ENCODE peak calls at places on chromosomes 5 and 9, in nine cellular contexts. One of them, this sample, is unnamed.
A peak's percentile ranks its signal among the peaks of the same experiment; 100 is the strongest.

GRCh38 chr9:33620738-33621439 is 96.8 kb downstream of the ANKRD18B start:
- DNase-seq in AG04450: peak; percentile 55
- DNase-seq in HepG2: no peak
- DNase-seq in RWPE1: peak; percentile 93
- DNase-seq in prostate gland: peak; percentile 89
- DNase-seq in osteoblast: peak; percentile 77
- DNase-seq in activated CD8-positive, alpha-beta T cell treated with anti-CD3 and anti-CD28 coated beads for 36 hours: no peak
- DNase-seq in nephron progenitor cell: no peak
- DNase-seq in GM23338: no peak
- DNase-seq in this sample: no peak

GRCh38 chr9:114046876-114047275 is 31.2 kb downstream of the AMBP start:
- DNase-seq in HepG2: no peak
- DNase-seq in osteoblast: peak; percentile 26
- DNase-seq in prostate gland: no peak
- DNase-seq in GM23338: no peak
- DNase-seq in RWPE1: no peak
- DNase-seq in nephron progenitor cell: no peak
- DNase-seq in AG04450: no peak
- DNase-seq in activated CD8-positive, alpha-beta T cell treated with anti-CD3 and anti-CD28 coated beads for 36 hours: no peak
- DNase-seq in this sample: no peak

GRCh38 chr5:173327084-173327947 is 898 bp downstream of the STC2 start:
- DNase-seq in nephron progenitor cell: peak; percentile 49
- DNase-seq in AG04450: no peak
- DNase-seq in osteoblast: peak; percentile 94
- DNase-seq in activated CD8-positive, alpha-beta T cell treated with anti-CD3 and anti-CD28 coated beads for 36 hours: peak; percentile 28
- DNase-seq in HepG2: no peak
- DNase-seq in prostate gland: no peak
- DNase-seq in GM23338: no peak
- DNase-seq in RWPE1: peak; percentile 59
- DNase-seq in this sample: no peak

GRCh38 chr5:107951322-107951721 is 280.6 kb upstream of the EFNA5 start:
- DNase-seq in RWPE1: no peak
- DNase-seq in activated CD8-positive, alpha-beta T cell treated with anti-CD3 and anti-CD28 coated beads for 36 hours: no peak
- DNase-seq in osteoblast: no peak
- DNase-seq in GM23338: no peak
- DNase-seq in AG04450: no peak
- DNase-seq in prostate gland: no peak
- DNase-seq in HepG2: no peak
- DNase-seq in nephron progenitor cell: no peak
- DNase-seq in this sample: no peak

GRCh38 chr5:98769006-98769255 is 4.5 kb upstream of the RGMB start:
- DNase-seq in GM23338: no peak
- DNase-seq in osteoblast: peak; percentile 86
- DNase-seq in HepG2: no peak
- DNase-seq in prostate gland: no peak
- DNase-seq in RWPE1: no peak
- DNase-seq in AG04450: no peak
- DNase-seq in nephron progenitor cell: peak; percentile 82
- DNase-seq in activated CD8-positive, alpha-beta T cell treated with anti-CD3 and anti-CD28 coated beads for 36 hours: no peak
- DNase-seq in this sample: no peak

GRCh38 chr9:112487008-112487798 is 576 bp downstream of the KIAA1958 start:
- DNase-seq in AG04450: no peak
- DNase-seq in activated CD8-positive, alpha-beta T cell treated with anti-CD3 and anti-CD28 coated beads for 36 hours: peak; percentile 70
- DNase-seq in osteoblast: peak; percentile 94
- DNase-seq in HepG2: peak; percentile 20
- DNase-seq in GM23338: peak; percentile 71
- DNase-seq in nephron progenitor cell: peak; percentile 71
- DNase-seq in RWPE1: peak; percentile 81
- DNase-seq in prostate gland: peak; percentile 55
- DNase-seq in this sample: no peak

GRCh38 chr9:114004221-114004716 is 73.8 kb downstream of the AMBP start:
- DNase-seq in activated CD8-positive, alpha-beta T cell treated with anti-CD3 and anti-CD28 coated beads for 36 hours: no peak
- DNase-seq in AG04450: no peak
- DNase-seq in prostate gland: no peak
- DNase-seq in HepG2: no peak
- DNase-seq in GM23338: no peak
- DNase-seq in RWPE1: no peak
- DNase-seq in osteoblast: no peak
- DNase-seq in nephron progenitor cell: no peak
- DNase-seq in this sample: no peak

GRCh38 chr5:1670342-1670741 is 129.3 kb downstream of the MRPL36 start:
- DNase-seq in GM23338: no peak
- DNase-seq in AG04450: no peak
- DNase-seq in activated CD8-positive, alpha-beta T cell treated with anti-CD3 and anti-CD28 coated beads for 36 hours: peak; percentile 34
- DNase-seq in prostate gland: no peak
- DNase-seq in RWPE1: no peak
- DNase-seq in nephron progenitor cell: no peak
- DNase-seq in HepG2: no peak
- DNase-seq in osteoblast: no peak
- DNase-seq in this sample: no peak

GRCh38 chr9:757246-757881 is 84.1 kb upstream of the DMRT1 start:
- DNase-seq in RWPE1: no peak
- DNase-seq in AG04450: peak; percentile 15
- DNase-seq in activated CD8-positive, alpha-beta T cell treated with anti-CD3 and anti-CD28 coated beads for 36 hours: peak; percentile 29
- DNase-seq in osteoblast: peak; percentile 77
- DNase-seq in HepG2: peak; percentile 69
- DNase-seq in GM23338: peak; percentile 84
- DNase-seq in nephron progenitor cell: peak; percentile 8
- DNase-seq in prostate gland: peak; percentile 29
- DNase-seq in this sample: no peak

GRCh38 chr5:118598311-118598710 is 390.0 kb downstream of the DTWD2 start:
- DNase-seq in activated CD8-positive, alpha-beta T cell treated with anti-CD3 and anti-CD28 coated beads for 36 hours: no peak
- DNase-seq in RWPE1: no peak
- DNase-seq in HepG2: no peak
- DNase-seq in GM23338: no peak
- DNase-seq in AG04450: no peak
- DNase-seq in prostate gland: no peak
- DNase-seq in osteoblast: no peak
- DNase-seq in nephron progenitor cell: no peak
- DNase-seq in this sample: no peak

GRCh38 chr5:3324421-3325101 is 271.1 kb upstream of the IRX1 start:
- DNase-seq in AG04450: no peak
- DNase-seq in RWPE1: no peak
- DNase-seq in prostate gland: no peak
- DNase-seq in nephron progenitor cell: peak; percentile 27
- DNase-seq in osteoblast: no peak
- DNase-seq in HepG2: no peak
- DNase-seq in GM23338: peak; percentile 30
- DNase-seq in activated CD8-positive, alpha-beta T cell treated with anti-CD3 and anti-CD28 coated beads for 36 hours: peak; percentile 6
- DNase-seq in this sample: no peak

GRCh38 chr9:116767219-116767618 is 80.1 kb downstream of the TRIM32 start:
- DNase-seq in nephron progenitor cell: no peak
- DNase-seq in prostate gland: no peak
- DNase-seq in GM23338: peak; percentile 6
- DNase-seq in AG04450: no peak
- DNase-seq in HepG2: no peak
- DNase-seq in activated CD8-positive, alpha-beta T cell treated with anti-CD3 and anti-CD28 coated beads for 36 hours: no peak
- DNase-seq in osteoblast: no peak
- DNase-seq in RWPE1: no peak
- DNase-seq in this sample: no peak

GRCh38 chr5:60354322-60354721 is 345.6 kb downstream of the DEPDC1B start:
- DNase-seq in AG04450: no peak
- DNase-seq in HepG2: no peak
- DNase-seq in osteoblast: no peak
- DNase-seq in activated CD8-positive, alpha-beta T cell treated with anti-CD3 and anti-CD28 coated beads for 36 hours: no peak
- DNase-seq in GM23338: no peak
- DNase-seq in prostate gland: no peak
- DNase-seq in nephron progenitor cell: no peak
- DNase-seq in RWPE1: no peak
- DNase-seq in this sample: peak; percentile 34

GRCh38 chr9:124354364-124355031 is 60.7 kb downstream of the PSMB7 start:
- DNase-seq in osteoblast: no peak
- DNase-seq in GM23338: no peak
- DNase-seq in HepG2: no peak
- DNase-seq in prostate gland: no peak
- DNase-seq in AG04450: no peak
- DNase-seq in RWPE1: no peak
- DNase-seq in activated CD8-positive, alpha-beta T cell treated with anti-CD3 and anti-CD28 coated beads for 36 hours: no peak
- DNase-seq in nephron progenitor cell: no peak
- DNase-seq in this sample: no peak

GRCh38 chr5:38845555-38846378 is at the start of gene OSMR:
- DNase-seq in activated CD8-positive, alpha-beta T cell treated with anti-CD3 and anti-CD28 coated beads for 36 hours: peak; percentile 13
- DNase-seq in RWPE1: peak; percentile 99
- DNase-seq in GM23338: peak; percentile 73
- DNase-seq in osteoblast: peak; percentile 98
- DNase-seq in AG04450: peak; percentile 97
- DNase-seq in nephron progenitor cell: peak; percentile 73
- DNase-seq in prostate gland: peak; percentile 93
- DNase-seq in HepG2: peak; percentile 84
- DNase-seq in this sample: peak; percentile 17

DNA sequence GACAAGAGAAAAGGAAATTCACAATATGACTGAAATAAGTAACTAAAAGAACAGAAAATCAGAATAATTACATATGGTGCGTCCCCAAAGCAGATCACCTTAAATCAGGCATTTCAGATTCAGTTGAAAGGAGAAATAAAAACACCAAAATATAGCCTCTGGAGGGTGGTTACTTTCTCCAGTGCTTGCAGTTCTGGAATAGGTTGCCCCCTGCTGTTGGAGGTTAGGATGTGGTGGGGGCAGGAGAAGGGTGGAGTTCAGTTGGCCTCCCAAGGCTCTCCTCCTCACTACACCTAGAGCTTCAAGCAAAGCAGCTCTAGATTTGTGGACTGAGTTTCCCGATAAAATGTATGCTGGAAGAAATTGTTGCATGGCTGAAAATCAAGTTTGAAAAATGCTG is 338.2 kb upstream of the TLE4 start:
- DNase-seq in AG04450: no peak
- DNase-seq in nephron progenitor cell: no peak
- DNase-seq in activated CD8-positive, alpha-beta T cell treated with anti-CD3 and anti-CD28 coated beads for 36 hours: peak; percentile 13
- DNase-seq in GM23338: peak; percentile 82
- DNase-seq in osteoblast: peak; percentile 75
- DNase-seq in RWPE1: peak; percentile 22
- DNase-seq in HepG2: peak; percentile 33
- DNase-seq in prostate gland: peak; percentile 15
- DNase-seq in this sample: no peak
- TF ChIP-seq CTCF in AG04450: peak; percentile 42
- TF ChIP-seq CTCF in nephron progenitor cell: no peak
- TF ChIP-seq CTCF in activated CD8-positive, alpha-beta T cell treated with anti-CD3 and anti-CD28 coated beads for 36 hours: no peak
- TF ChIP-seq CTCF in GM23338: peak; percentile 81
- TF ChIP-seq CTCF in osteoblast: peak; percentile 67
- TF ChIP-seq CTCF in RWPE1: no peak
- TF ChIP-seq CTCF in HepG2: peak; percentile 54
- TF ChIP-seq CTCF in prostate gland: no peak
- TF ChIP-seq CTCF in this sample: peak; percentile 57

GRCh38 chr9:77807846-77808749 is 160.0 kb upstream of the GNA14 start:
- DNase-seq in HepG2: peak; percentile 96
- DNase-seq in activated CD8-positive, alpha-beta T cell treated with anti-CD3 and anti-CD28 coated beads for 36 hours: no peak
- DNase-seq in RWPE1: no peak
- DNase-seq in nephron progenitor cell: no peak
- DNase-seq in AG04450: no peak
- DNase-seq in prostate gland: no peak
- DNase-seq in GM23338: no peak
- DNase-seq in osteoblast: no peak
- DNase-seq in this sample: no peak

GRCh38 chr9:77806697-77807096 is 158.6 kb upstream of the GNA14 start:
- DNase-seq in GM23338: no peak
- DNase-seq in AG04450: no peak
- DNase-seq in activated CD8-positive, alpha-beta T cell treated with anti-CD3 and anti-CD28 coated beads for 36 hours: no peak
- DNase-seq in prostate gland: no peak
- DNase-seq in HepG2: no peak
- DNase-seq in osteoblast: no peak
- DNase-seq in RWPE1: no peak
- DNase-seq in nephron progenitor cell: no peak
- DNase-seq in this sample: no peak

GRCh38 chr9:77805810-77806209 is 157.7 kb upstream of the GNA14 start:
- DNase-seq in osteoblast: no peak
- DNase-seq in nephron progenitor cell: no peak
- DNase-seq in HepG2: no peak
- DNase-seq in AG04450: no peak
- DNase-seq in activated CD8-positive, alpha-beta T cell treated with anti-CD3 and anti-CD28 coated beads for 36 hours: no peak
- DNase-seq in prostate gland: no peak
- DNase-seq in GM23338: no peak
- DNase-seq in RWPE1: no peak
- DNase-seq in this sample: peak; percentile 48

GRCh38 chr9:77808750-77809079 is 160.6 kb upstream of the GNA14 start:
- DNase-seq in AG04450: no peak
- DNase-seq in nephron progenitor cell: no peak
- DNase-seq in GM23338: no peak
- DNase-seq in RWPE1: no peak
- DNase-seq in osteoblast: no peak
- DNase-seq in prostate gland: no peak
- DNase-seq in activated CD8-positive, alpha-beta T cell treated with anti-CD3 and anti-CD28 coated beads for 36 hours: no peak
- DNase-seq in HepG2: peak; percentile 72
- DNase-seq in this sample: no peak

DNA sequence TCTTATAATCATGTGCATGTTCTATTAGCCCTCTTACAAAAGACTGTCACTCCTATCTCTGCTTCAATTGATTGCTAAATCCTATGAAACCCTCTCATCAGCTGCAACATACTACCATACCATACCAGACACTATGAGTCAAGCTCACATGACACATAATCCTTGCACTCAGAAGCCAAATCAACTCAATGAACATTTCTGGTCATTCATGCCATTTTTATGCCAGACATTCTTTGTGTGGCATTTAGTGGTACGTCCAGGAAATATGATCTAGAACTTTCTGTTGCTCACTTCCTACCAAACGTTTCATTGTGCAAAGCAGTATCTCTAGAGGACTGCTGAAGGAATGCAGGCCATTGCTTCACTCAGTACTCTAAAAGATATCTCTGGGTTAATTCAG is 159.2 kb upstream of the GNA14 start:
- DNase-seq in activated CD8-positive, alpha-beta T cell treated with anti-CD3 and anti-CD28 coated beads for 36 hours: no peak
- DNase-seq in HepG2: peak; percentile 84
- DNase-seq in AG04450: peak; percentile 67
- DNase-seq in osteoblast: no peak
- DNase-seq in prostate gland: no peak
- DNase-seq in GM23338: no peak
- DNase-seq in RWPE1: peak; percentile 82
- DNase-seq in nephron progenitor cell: no peak
- DNase-seq in this sample: no peak
- TF ChIP-seq CTCF in activated CD8-positive, alpha-beta T cell treated with anti-CD3 and anti-CD28 coated beads for 36 hours: no peak
- TF ChIP-seq CTCF in HepG2: no peak
- TF ChIP-seq CTCF in AG04450: peak; percentile 11
- TF ChIP-seq CTCF in osteoblast: no peak
- TF ChIP-seq CTCF in prostate gland: peak; percentile 14
- TF ChIP-seq CTCF in GM23338: no peak
- TF ChIP-seq CTCF in RWPE1: no peak
- TF ChIP-seq CTCF in nephron progenitor cell: no peak
- TF ChIP-seq CTCF in this sample: no peak

GRCh38 chr5:32916648-32917047 is 205.5 kb downstream of the NPR3 start:
- DNase-seq in osteoblast: no peak
- DNase-seq in GM23338: peak; percentile 73
- DNase-seq in HepG2: peak; percentile 33
- DNase-seq in prostate gland: peak; percentile 47
- DNase-seq in RWPE1: peak; percentile 44
- DNase-seq in nephron progenitor cell: peak; percentile 4
- DNase-seq in AG04450: peak; percentile 2
- DNase-seq in activated CD8-positive, alpha-beta T cell treated with anti-CD3 and anti-CD28 coated beads for 36 hours: peak; percentile 6
- DNase-seq in this sample: peak; percentile 35
- TF ChIP-seq CTCF in osteoblast: peak; percentile 80
- TF ChIP-seq CTCF in GM23338: peak; percentile 91
- TF ChIP-seq CTCF in HepG2: peak; percentile 70
- TF ChIP-seq CTCF in prostate gland: peak; percentile 47
- TF ChIP-seq CTCF in RWPE1: peak; percentile 44
- TF ChIP-seq CTCF in nephron progenitor cell: peak; percentile 35
- TF ChIP-seq CTCF in AG04450: peak; percentile 71
- TF ChIP-seq CTCF in activated CD8-positive, alpha-beta T cell treated with anti-CD3 and anti-CD28 coated beads for 36 hours: no peak
- TF ChIP-seq CTCF in this sample: peak; percentile 97

DNA sequence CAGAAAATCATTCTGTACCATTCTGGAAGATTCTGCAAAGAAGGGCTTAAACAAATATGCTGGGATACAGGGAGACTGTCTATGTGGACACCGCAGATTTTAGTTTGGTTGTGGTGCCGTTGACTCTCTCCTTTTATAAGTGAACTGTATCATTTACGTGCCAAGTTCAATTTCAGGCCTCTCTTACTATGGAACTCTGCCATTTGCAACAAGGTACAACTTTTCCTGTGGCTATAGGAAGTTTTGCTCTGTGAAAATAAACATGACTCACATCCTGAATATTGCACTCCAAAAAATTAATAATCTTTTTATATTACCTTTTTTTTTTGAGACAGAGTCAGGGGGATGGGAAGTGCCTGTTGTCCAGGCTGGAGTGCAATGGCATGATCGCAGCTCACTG is 29.7 kb upstream of the CSNK1G3 start:
- DNase-seq in RWPE1: no peak
- DNase-seq in nephron progenitor cell: no peak
- DNase-seq in AG04450: no peak
- DNase-seq in HepG2: no peak
- DNase-seq in prostate gland: no peak
- DNase-seq in GM23338: no peak
- DNase-seq in osteoblast: no peak
- DNase-seq in activated CD8-positive, alpha-beta T cell treated with anti-CD3 and anti-CD28 coated beads for 36 hours: no peak
- DNase-seq in this sample: no peak
- TF ChIP-seq CTCF in RWPE1: no peak
- TF ChIP-seq CTCF in nephron progenitor cell: no peak
- TF ChIP-seq CTCF in AG04450: no peak
- TF ChIP-seq CTCF in HepG2: no peak
- TF ChIP-seq CTCF in prostate gland: no peak
- TF ChIP-seq CTCF in GM23338: no peak
- TF ChIP-seq CTCF in osteoblast: no peak
- TF ChIP-seq CTCF in activated CD8-positive, alpha-beta T cell treated with anti-CD3 and anti-CD28 coated beads for 36 hours: no peak
- TF ChIP-seq CTCF in this sample: no peak

This sample was measured in LNCaP clone FGC.